ENCODE peak calls at places on chromosomes 12 and 14, in six cellular contexts. T is NCI-H345, G is NCI-H1092 treated with DMSO at 0.1 percent for 48 hours, P is ascending aorta, M is T-cell, V is colonic mucosa. L is an unnamed sample.

GRCh38 chr12:50112456-50113218 is 601 bp downstream of the COX14 start:
- DNase-seq in G (peak), T (peak), V (peak), M (no peak), P (peak), L (no peak)

GRCh38 chr14:50910495-50911420 is 33.5 kb downstream of the PYGL start:
- DNase-seq in M (no peak), T (no peak), G (no peak), P (no peak), V (no peak), L (no peak)

GRCh38 chr14:88825503-88825902 is 1.1 kb downstream of the TTC8 start:
- DNase-seq in V (no peak), M (no peak), G (no peak), P (no peak), T (no peak), L (no peak)

GRCh38 chr14:44029933-44030332 is 477.1 kb downstream of the FSCB start:
- DNase-seq in G (no peak), V (no peak), T (no peak), P (no peak), M (no peak), L (no peak)

GRCh38 chr14:75689012-75689411 is 28.0 kb downstream of the TTLL5 start:
- DNase-seq in T (no peak), V (no peak), G (no peak), M (no peak), P (no peak), L (no peak)

GRCh38 chr12:58386136-58386535 is 444.8 kb downstream of the ATP23 start:
- DNase-seq in T (no peak), V (no peak), M (no peak), G (no peak), P (no peak), L (no peak)

GRCh38 chr12:57195655-57196371 is 20.8 kb upstream of the NXPH4 start:
- DNase-seq in P (no peak), M (no peak), V (no peak), T (no peak), G (no peak), L (no peak)

GRCh38 chr12:32061033-32061432 is 45.6 kb upstream of the BICD1 start:
- DNase-seq in P (no peak), G (no peak), V (no peak), M (no peak), T (no peak), L (no peak)

GRCh38 chr14:89451229-89451628 is 34.2 kb upstream of the FOXN3 start:
- DNase-seq in G (no peak), M (no peak), P (no peak), T (no peak), V (no peak), L (no peak)